ENCODE peak calls at places on chromosomes 2 and 18, in six cellular contexts. U is HCT116, Z is HepG2, G is H1, L is SK-N-SH, H is K562. I is an unnamed sample. For H3K4me1, the result is how much of the 10 kb centered on the place peaks cover.

GRCh38 chr2:35598310-35598709 is 757.3 kb upstream of the CRIM1 start:
- DNase-seq in G (no peak), Z (no peak), H (no peak), L (no peak), U (no peak), I (no peak)

GRCh38 chr2:110204408-110205385 is at the start of gene NPHP1:
- DNase-seq in U (peak), H (peak), Z (peak), G (peak), L (peak), I (peak)

GRCh38 chr2:234300932-234301823 is 195.7 kb downstream of the ARL4C start:
- DNase-seq in Z (no peak), H (no peak), G (no peak), U (no peak), L (no peak), I (no peak)

GRCh38 chr2:158394453-158394852 is 62.1 kb downstream of the CCDC148 start:
- DNase-seq in H (no peak), U (no peak), L (no peak), Z (no peak), G (no peak), I (no peak)

GRCh38 chr18:48667276-48668254 is 128.7 kb downstream of the CTIF start:
- DNase-seq in U (no peak), Z (peak), G (no peak), L (peak), H (no peak), I (peak)

GRCh38 chr18:48575658-48576453 is 37.0 kb downstream of the CTIF start:
- DNase-seq in L (no peak), Z (peak), U (no peak), G (no peak), H (no peak), I (no peak)

GRCh38 chr2:56025469-56026193 is 102.0 kb upstream of the EFEMP1 start:
- DNase-seq in H (no peak), G (no peak), L (no peak), U (no peak), Z (no peak), I (no peak)

GRCh38 chr2:6945087-6945813 is 28.0 kb downstream of the RNF144A start:
- DNase-seq in H (no peak), L (no peak), U (no peak), Z (no peak), G (no peak), I (no peak)

GRCh38 chr2:116585654-116586053 is 1228.8 kb upstream of the DDX18 start:
- DNase-seq in U (no peak), G (no peak), H (no peak), Z (no peak), L (no peak), I (no peak)

GRCh38 chr2:26471278-26471677 is 6.6 kb downstream of the OTOF start:
- DNase-seq in G (no peak), L (no peak), U (no peak), Z (no peak), H (no peak), I (no peak)

GRCh38 chr2:96753661-96754282 is 6.9 kb upstream of the CNNM4 start:
- DNase-seq in L (no peak), G (no peak), U (no peak), Z (no peak), H (no peak), I (no peak)

GRCh38 chr2:174522553-174522952 is 35.7 kb upstream of the GPR155 start:
- DNase-seq in H (no peak), G (no peak), U (no peak), Z (no peak), L (peak), I (no peak)

GRCh38 chr2:206936006-206936405 is 3.3 kb upstream of the CPO start:
- DNase-seq in U (no peak), G (no peak), L (no peak), H (no peak), Z (no peak), I (no peak)

GRCh38 chr2:5409925-5410360 is 282.2 kb upstream of the SOX11 start:
- DNase-seq in Z (no peak), L (no peak), H (no peak), G (no peak), U (no peak), I (no peak)

GRCh38 chr2:178531161-178531560 is 50.9 kb downstream of the PLEKHA3 start:
- DNase-seq in U (no peak), L (no peak), Z (no peak), G (no peak), H (no peak), I (no peak)

GRCh38 chr2:23532311-23533013 is 147.5 kb downstream of the KLHL29 start:
- DNase-seq in H (no peak), L (no peak), U (no peak), Z (no peak), G (no peak), I (no peak)

GRCh38 chr18:3151379-3152264 is 68.1 kb downstream of the MYOM1 start:
- DNase-seq in Z (peak), L (peak), G (no peak), U (no peak), H (peak), I (no peak)

GRCh38 chr2:168539945-168540344 is 83.9 kb downstream of the CERS6 start:
- DNase-seq in Z (no peak), H (no peak), L (no peak), G (no peak), U (no peak), I (no peak)

GRCh38 chr2:177275041-177275440 is 10.5 kb upstream of the NFE2L2 start:
- DNase-seq in G (no peak), H (no peak), U (no peak), L (no peak), Z (no peak), I (no peak)

GRCh38 chr18:63315879-63316278 is 3.7 kb downstream of the BCL2 start:
- DNase-seq in L (no peak), U (no peak), Z (no peak), H (no peak), G (no peak), I (no peak)

DNA sequence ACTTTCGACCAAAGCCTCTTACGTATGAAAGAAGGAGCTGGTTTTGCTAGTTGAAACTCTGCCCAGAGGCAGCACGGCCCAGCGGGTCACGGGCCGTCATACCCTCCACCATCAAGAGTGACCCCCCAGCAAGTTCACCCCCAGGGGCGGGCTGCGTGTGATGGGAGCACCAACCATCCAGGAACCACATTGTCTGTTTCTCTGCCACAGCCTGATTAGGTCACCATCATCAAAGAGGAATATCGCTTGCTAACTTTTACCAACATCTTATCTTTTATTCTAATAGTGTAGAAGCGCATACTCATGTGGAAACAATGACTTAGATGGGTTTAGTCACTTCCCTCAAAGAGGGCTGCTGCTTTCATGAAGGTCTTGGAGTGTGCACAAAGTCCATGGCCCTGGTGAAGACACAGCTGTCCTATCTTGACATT is 116.6 kb upstream of the SMIM21 start:
- DNase-seq in Z (no peak), H (no peak), L (no peak), U (peak), G (no peak), I (no peak)
- TF ChIP-seq YY1 in Z (no peak), H (no peak), L (no peak), U (no peak), G (no peak), I (no peak)

GRCh38 chr2:134290363-134290762 is 36.5 kb downstream of the MGAT5 start:
- DNase-seq in U (no peak), H (no peak), G (no peak), L (no peak), Z (no peak), I (no peak)
- H3K4me1 ChIP-seq in U (under half), H (under half), G (under half), L (under half), Z (under half), I (under half)

GRCh38 chr2:170401187-170401586 is 223.2 kb downstream of the MYO3B start:
- DNase-seq in L (no peak), G (no peak), H (no peak), Z (no peak), U (no peak), I (no peak)

GRCh38 chr2:170391018-170391417 is 213.1 kb downstream of the MYO3B start:
- DNase-seq in Z (no peak), H (no peak), G (no peak), U (no peak), L (no peak), I (no peak)

GRCh38 chr2:170393861-170394498 is 216.0 kb downstream of the MYO3B start:
- DNase-seq in U (no peak), L (no peak), G (no peak), H (no peak), Z (peak), I (no peak)

GRCh38 chr2:170394988-170395387 is 217.0 kb downstream of the MYO3B start:
- DNase-seq in U (no peak), Z (no peak), L (no peak), H (peak), G (no peak), I (no peak)

GRCh38 chr2:170396799-170397459 is 219.0 kb downstream of the MYO3B start:
- DNase-seq in H (no peak), L (peak), U (no peak), G (no peak), Z (peak), I (no peak)
- TF ChIP-seq YY1 in H (no peak), L (no peak), U (no peak), G (no peak), Z (no peak), I (no peak)

DNA sequence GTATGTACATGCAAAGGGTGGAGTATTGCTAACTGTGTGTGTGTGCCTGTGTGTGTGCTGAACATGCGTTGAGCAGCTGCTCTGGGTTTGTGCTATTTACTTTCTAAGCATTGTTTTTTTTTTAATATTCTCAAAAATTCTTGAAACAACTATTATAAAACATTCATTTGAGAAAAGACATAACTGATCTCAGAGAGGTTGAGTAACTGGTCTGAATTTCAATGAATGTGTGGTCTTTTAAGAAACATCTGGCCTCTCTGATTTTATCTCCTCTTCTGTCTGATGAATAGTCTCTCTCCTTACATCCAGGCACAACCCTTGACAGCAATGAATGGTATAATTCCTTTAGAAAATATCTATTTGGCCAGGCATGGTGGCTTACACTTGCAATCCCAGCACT is 366.0 kb upstream of the SLC14A2 start:
- DNase-seq in Z (no peak), U (no peak), H (no peak), L (peak), G (no peak), I (no peak)
- H3K4me1 ChIP-seq in Z (under half), U (under half), H (under half), L (under half), G (under half), I (under half)

DNA sequence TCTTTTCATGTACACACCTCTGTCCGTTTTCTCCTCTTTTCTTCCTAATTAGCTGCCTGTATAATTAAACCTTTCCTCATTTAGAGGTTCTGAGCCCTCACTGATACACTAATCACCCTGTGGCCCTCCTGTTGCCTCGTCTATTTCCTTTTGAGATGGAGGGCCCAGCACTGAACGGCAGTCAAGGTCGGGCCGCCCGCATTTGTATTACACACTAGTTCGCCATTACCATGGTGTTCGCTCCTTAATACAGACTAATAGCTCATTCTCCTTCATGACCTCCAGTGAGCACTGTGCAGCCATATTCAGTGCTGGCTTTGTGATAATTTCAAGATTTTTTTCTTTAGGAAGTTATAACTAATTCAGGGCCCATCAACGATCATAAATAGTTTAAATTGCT is 64.1 kb downstream of the SLC4A3 start:
- DNase-seq in L (no peak), H (no peak), U (no peak), G (no peak), Z (no peak), I (no peak)
- TF ChIP-seq YY1 in L (no peak), H (no peak), U (no peak), G (no peak), Z (no peak), I (no peak)

DNA sequence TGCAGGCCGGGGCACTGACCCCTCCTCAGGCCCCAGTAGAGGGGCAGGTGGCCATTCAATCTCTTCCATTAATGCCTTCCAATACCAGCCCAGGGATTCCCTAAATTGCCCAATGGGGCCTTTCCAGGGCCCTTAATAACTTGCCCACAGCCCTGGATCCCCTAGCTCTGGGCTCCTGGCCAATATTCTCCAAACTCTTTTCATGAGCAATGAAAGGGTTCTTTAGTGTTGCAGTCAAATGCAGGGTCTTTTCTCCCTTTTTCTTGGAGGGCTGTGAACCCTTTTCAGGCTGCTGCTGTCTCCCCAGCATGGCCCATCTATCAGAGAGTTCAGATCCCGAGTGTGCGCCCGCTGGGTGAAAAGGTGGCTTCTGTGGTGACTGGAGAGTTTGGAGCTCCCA is 41.3 kb upstream of the SLC1A4 start:
- DNase-seq in L (no peak), U (no peak), H (no peak), Z (no peak), G (no peak), I (no peak)
- H3K4me1 ChIP-seq in L (under half), U (under half), H (under half), Z (half or more), G (under half), I (under half)

I was measured in NT2/D1.